ENCODE peak calls at places on chromosomes 5 and 9, in ten cellular contexts. W, K, Z, L, Q, I, J, D, A and H are unnamed samples.

GRCh38 chr5:72951850-72952468 is 3.9 kb upstream of the FCHO2 start:
- DNase-seq in K (no peak), A (no peak), J (no peak), L (no peak), Q (no peak), D (peak), I (peak), Z (peak), W (peak), H (no peak)

GRCh38 chr9:114212841-114213240 is 57.5 kb downstream of the COL27A1 start:
- DNase-seq in A (no peak), Q (no peak), D (no peak), W (no peak), I (no peak), K (no peak), Z (no peak), J (no peak), L (no peak), H (no peak)

GRCh38 chr9:129437626-129438323 is 183.1 kb downstream of the C9orf50 start:
- DNase-seq in J (peak), W (no peak), Z (no peak), L (peak), A (no peak), D (no peak), K (no peak), Q (no peak), I (no peak), H (no peak)

GRCh38 chr9:77177143-77177893 is at the start of gene VPS13A:
- DNase-seq in D (peak), A (peak), K (peak), I (peak), L (peak), W (peak), Q (peak), J (peak), Z (peak), H (peak)

GRCh38 chr9:97803167-97804058 is 49.6 kb upstream of the FOXE1 start:
- DNase-seq in Z (peak), D (peak), W (peak), A (peak), Q (peak), J (peak), L (peak), K (peak), I (peak), H (no peak)

GRCh38 chr9:7780261-7780988 is 19.2 kb downstream of the DMAC1 start:
- DNase-seq in W (peak), K (no peak), J (no peak), I (peak), D (peak), A (no peak), Z (peak), Q (no peak), L (no peak), H (no peak)

GRCh38 chr5:109141499-109142200 is 268.1 kb downstream of the PJA2 start:
- DNase-seq in Q (no peak), A (no peak), K (peak), I (no peak), L (no peak), Z (no peak), J (no peak), D (no peak), W (peak), H (no peak)

GRCh38 chr5:4994994-4995393 is 145.1 kb upstream of the ADAMTS16 start:
- DNase-seq in L (no peak), W (peak), A (no peak), J (no peak), K (no peak), Z (peak), I (peak), D (peak), Q (no peak), H (no peak)

GRCh38 chr5:125160787-125161502 is 414.5 kb upstream of the ZNF608 start:
- DNase-seq in K (no peak), D (no peak), L (no peak), A (no peak), Z (no peak), I (peak), J (no peak), W (no peak), Q (no peak), H (no peak)

GRCh38 chr9:89779816-89780215 is 175.0 kb downstream of the GADD45G start:
- DNase-seq in A (no peak), K (no peak), D (no peak), J (no peak), L (no peak), W (peak), I (no peak), Q (no peak), Z (no peak), H (no peak)

GRCh38 chr5:90193185-90193822 is 216.3 kb downstream of the CETN3 start:
- DNase-seq in J (peak), Q (no peak), Z (no peak), A (no peak), L (no peak), W (no peak), K (no peak), D (no peak), I (no peak), H (no peak)

GRCh38 chr9:136328011-136328621 is 777 bp downstream of the GPSM1 start:
- DNase-seq in W (no peak), D (no peak), Z (no peak), Q (no peak), I (no peak), L (no peak), A (no peak), J (peak), K (no peak), H (no peak)

GRCh38 chr9:8660383-8660782 is 860.8 kb upstream of the DMAC1 start:
- DNase-seq in K (peak), I (peak), W (peak), L (peak), A (no peak), D (no peak), Z (peak), J (peak), Q (no peak), H (no peak)

GRCh38 chr9:136050266-136050705 is 44.8 kb downstream of the NACC2 start:
- DNase-seq in W (no peak), L (no peak), J (no peak), Q (no peak), I (no peak), Z (no peak), A (no peak), K (no peak), D (no peak), H (no peak)

GRCh38 chr9:16515207-16515606 is 355.3 kb downstream of the BNC2 start:
- DNase-seq in A (no peak), I (peak), K (no peak), D (no peak), Q (no peak), L (no peak), Z (no peak), W (peak), J (no peak), H (no peak)

GRCh38 chr5:55037046-55037771 is 13.2 kb downstream of the GZMK start:
- DNase-seq in W (peak), J (no peak), I (no peak), K (no peak), L (no peak), A (no peak), Z (peak), D (peak), Q (no peak), H (no peak)

GRCh38 chr9:71587576-71588362 is 180.5 kb downstream of the CEMIP2 start:
- DNase-seq in I (no peak), D (peak), J (no peak), Q (no peak), K (no peak), A (no peak), W (peak), Z (no peak), L (no peak), H (no peak)

GRCh38 chr9:6787793-6788174 is 30.0 kb downstream of the KDM4C start:
- DNase-seq in Z (peak), W (no peak), L (no peak), D (no peak), I (no peak), K (no peak), J (no peak), Q (no peak), A (no peak), H (no peak)

GRCh38 chr5:93479982-93480509 is 101.0 kb downstream of the NR2F1-AS1 start:
- DNase-seq in D (no peak), L (no peak), I (no peak), K (no peak), Q (no peak), J (no peak), A (no peak), W (no peak), Z (no peak), H (no peak)

GRCh38 chr9:99954108-99954507 is 47.7 kb downstream of the STX17 start:
- DNase-seq in D (no peak), A (no peak), Q (no peak), W (no peak), J (no peak), L (no peak), K (no peak), I (no peak), Z (no peak), H (no peak)

GRCh38 chr5:1100652-1101574 is 10.9 kb downstream of the SLC12A7 start:
- DNase-seq in I (no peak), W (no peak), A (no peak), J (no peak), Q (no peak), L (no peak), D (no peak), Z (no peak), K (no peak), H (no peak)

GRCh38 chr5:73189816-73190451 is 16.9 kb downstream of the TMEM174 start:
- DNase-seq in D (no peak), Q (no peak), J (no peak), W (peak), A (no peak), K (no peak), I (peak), L (peak), Z (peak), H (no peak)

GRCh38 chr5:171269717-171270116 is 39.3 kb upstream of the TLX3 start:
- DNase-seq in L (no peak), Z (peak), K (no peak), D (peak), J (no peak), W (peak), A (no peak), Q (no peak), I (peak), H (no peak)

DNA sequence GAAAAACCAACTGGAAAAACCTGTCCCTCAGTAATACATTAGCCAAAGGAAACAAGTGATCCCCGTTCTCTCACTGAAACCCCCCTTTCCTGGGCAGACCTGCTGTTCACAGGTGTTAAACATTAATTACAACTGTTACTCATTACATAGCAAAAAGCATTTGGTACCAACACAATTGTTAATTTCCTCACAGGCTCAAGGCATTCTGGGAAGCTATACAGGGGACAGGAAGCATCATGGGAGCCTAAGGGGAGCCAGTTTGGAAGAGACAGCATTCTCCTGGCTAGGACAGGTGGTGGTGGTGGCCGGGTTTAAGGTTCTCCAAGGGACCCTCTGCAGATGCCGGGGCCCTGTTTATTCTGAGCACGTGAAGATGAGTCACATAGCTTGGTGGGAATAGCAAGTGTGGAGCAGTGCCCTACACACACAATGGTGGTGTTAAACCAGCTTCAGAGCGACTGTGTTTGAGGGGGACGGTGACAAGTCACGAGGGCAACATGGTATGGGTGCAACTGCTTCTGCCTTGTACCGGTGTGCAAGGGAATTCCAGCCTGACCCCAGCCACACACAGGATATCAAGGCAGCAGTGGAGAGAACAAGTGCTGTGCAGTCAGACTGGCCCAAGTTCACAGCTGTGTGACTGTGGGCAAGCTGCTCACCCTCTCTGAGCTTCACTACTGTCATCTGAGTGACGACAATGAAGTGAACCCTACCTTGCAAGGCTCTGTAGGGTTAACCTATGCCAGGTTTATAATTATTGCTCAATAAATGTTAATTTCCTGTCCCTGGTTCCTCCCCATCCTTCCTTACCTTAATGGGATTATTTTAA is 62.7 kb upstream of the SLC25A51 start:
- DNase-seq in Z (no peak), D (no peak), A (no peak), I (no peak), Q (no peak), K (no peak), L (no peak), J (peak), W (peak), H (no peak)
- TF ChIP-seq CTCF in Z (no peak), D (no peak), A (no peak), I (no peak), Q (no peak), K (no peak), L (no peak), J (no peak), W (no peak), H (no peak)

GRCh38 chr9:92455217-92455616 is 27.1 kb downstream of the ASPN start:
- DNase-seq in K (no peak), I (no peak), L (no peak), J (no peak), Z (peak), D (no peak), A (peak), Q (no peak), W (no peak), H (no peak)
- TF ChIP-seq CTCF in K (no peak), I (peak), L (no peak), J (no peak), Z (peak), D (peak), A (no peak), Q (peak), W (peak), H (no peak)

DNA sequence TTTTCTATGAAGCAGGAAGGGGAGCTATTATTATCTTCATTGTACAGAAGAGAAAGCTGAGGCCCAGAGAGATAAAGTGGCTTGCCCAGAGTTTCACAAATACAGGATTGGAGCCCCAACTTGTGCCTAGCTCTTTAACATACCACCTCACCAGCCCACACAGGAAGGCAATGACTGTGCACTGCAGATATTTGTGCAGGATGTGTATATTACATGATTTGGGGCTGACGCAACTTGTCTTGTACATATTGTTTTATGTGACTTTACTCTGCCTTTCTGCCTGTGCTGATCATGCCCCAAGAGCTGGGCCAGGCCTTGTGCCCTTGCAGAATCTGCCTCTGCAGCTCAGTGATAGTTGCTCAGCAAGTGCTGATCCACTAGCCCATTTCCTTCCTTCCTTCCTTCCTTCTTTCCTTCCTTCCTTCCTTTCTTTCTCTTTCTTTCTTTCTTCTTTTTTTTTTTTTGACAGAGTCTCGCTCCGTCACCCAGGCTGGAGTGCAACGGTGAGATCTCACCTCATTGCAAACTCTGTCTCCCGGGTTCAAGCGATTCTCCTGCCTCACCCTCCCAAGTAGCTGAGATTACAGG is 106.6 kb upstream of the TBCA start:
- DNase-seq in D (peak), W (peak), A (no peak), K (no peak), L (no peak), I (peak), Q (no peak), J (no peak), Z (peak), H (no peak)
- TF ChIP-seq CTCF in D (no peak), W (no peak), A (no peak), K (no peak), L (no peak), I (no peak), Q (no peak), J (no peak), Z (no peak), H (no peak)

GRCh38 chr5:7808998-7809397 is 41.9 kb downstream of the CFAP90 start:
- DNase-seq in A (no peak), K (no peak), I (no peak), J (no peak), Z (no peak), D (no peak), W (no peak), Q (no peak), L (no peak), H (no peak)

GRCh38 chr5:7801898-7802614 is 48.9 kb downstream of the CFAP90 start:
- DNase-seq in D (no peak), Z (no peak), K (no peak), W (no peak), A (no peak), I (no peak), J (no peak), Q (no peak), L (no peak), H (no peak)

GRCh38 chr5:7802855-7803254 is 48.1 kb downstream of the CFAP90 start:
- DNase-seq in Q (no peak), D (peak), L (no peak), K (no peak), I (peak), A (no peak), J (no peak), W (peak), Z (peak), H (no peak)

GRCh38 chr5:7805379-7805778 is 45.6 kb downstream of the CFAP90 start:
- DNase-seq in L (no peak), Z (peak), I (no peak), A (peak), W (no peak), D (no peak), K (no peak), Q (no peak), J (no peak), H (no peak)
- TF ChIP-seq CTCF in L (no peak), Z (peak), I (no peak), A (peak), W (peak), D (peak), K (no peak), Q (peak), J (peak), H (no peak)

DNA sequence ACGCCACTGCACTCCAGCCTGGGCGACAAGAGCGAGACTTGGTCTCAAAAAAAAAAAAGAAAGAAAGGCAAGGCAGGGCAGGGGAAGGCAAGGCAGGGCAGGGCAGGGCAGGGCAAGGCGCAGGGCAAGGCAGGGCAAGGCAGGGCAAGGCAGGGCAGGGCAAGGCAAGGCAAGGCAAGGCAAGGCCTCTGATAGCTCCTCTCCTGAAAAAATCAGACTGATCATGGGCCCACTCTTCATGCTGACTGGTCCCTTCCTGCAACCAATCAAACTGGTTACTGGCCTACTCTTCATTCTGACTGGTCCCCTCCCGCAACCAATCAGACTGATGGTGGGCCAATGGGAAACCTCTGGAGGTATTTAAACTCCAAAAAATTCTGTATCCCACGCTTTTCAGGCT is 3.4 kb upstream of the ZBTB5 start:
- DNase-seq in Z (no peak), Q (no peak), A (no peak), L (no peak), W (no peak), D (no peak), K (no peak), I (no peak), J (no peak), H (no peak)
- TF ChIP-seq CTCF in Z (no peak), Q (no peak), A (no peak), L (no peak), W (no peak), D (no peak), K (no peak), I (no peak), J (no peak), H (no peak)

GRCh38 chr5:140795259-140795641 is 598 bp downstream of the PCDHA2 start:
- DNase-seq in I (no peak), W (no peak), J (no peak), L (no peak), K (no peak), Z (peak), A (peak), D (no peak), Q (no peak), H (no peak)
- TF ChIP-seq CTCF in I (peak), W (peak), J (no peak), L (no peak), K (no peak), Z (peak), A (peak), D (peak), Q (peak), H (no peak)

GRCh38 chr5:149313151-149313841 is 32.0 kb upstream of the GRPEL2 start:
- DNase-seq in L (no peak), J (no peak), W (no peak), K (no peak), I (no peak), Z (no peak), A (no peak), Q (no peak), D (no peak), H (no peak)

GRCh38 chr5:149310947-149311675 is 34.2 kb upstream of the GRPEL2 start:
- DNase-seq in D (peak), A (no peak), K (peak), Z (peak), I (peak), Q (no peak), W (peak), L (peak), J (no peak), H (no peak)

GRCh38 chr5:149315753-149316152 is 29.5 kb upstream of the GRPEL2 start:
- DNase-seq in J (no peak), Q (no peak), W (no peak), A (no peak), Z (no peak), L (no peak), K (no peak), D (no peak), I (no peak), H (no peak)

GRCh38 chr5:149317281-149318048 is 27.8 kb upstream of the GRPEL2 start:
- DNase-seq in L (peak), I (peak), Z (peak), D (no peak), Q (no peak), K (no peak), A (no peak), W (peak), J (no peak), H (no peak)

GRCh38 chr5:149314571-149315111 is 30.7 kb upstream of the GRPEL2 start:
- DNase-seq in I (no peak), A (no peak), J (no peak), L (no peak), Q (no peak), Z (no peak), D (no peak), K (no peak), W (no peak), H (no peak)
- TF ChIP-seq CTCF in I (no peak), A (no peak), J (no peak), L (no peak), Q (no peak), Z (no peak), D (peak), K (no peak), W (no peak), H (no peak)